ENCODE peak calls at places on chromosomes 4 and X, in seven cellular contexts. C is heart right ventricle, F is T-helper 9 cell, T is aorta, Y is NCI-H2081, H is GM12865, U is foreskin keratinocyte. K is an unnamed sample.

GRCh38 chrX:54482839-54483593 is 13.0 kb downstream of the FGD1 start:
- DNase-seq in T (peak), Y (no peak), F (no peak), U (no peak), C (peak), H (no peak), K (no peak)

GRCh38 chr4:140163029-140163810 is 9.2 kb upstream of the MAML3 start:
- DNase-seq in H (no peak), U (no peak), Y (no peak), T (no peak), F (no peak), C (no peak), K (no peak)

GRCh38 chrX:8341814-8342590 is 122.6 kb upstream of the VCX3B start:
- DNase-seq in T (no peak), Y (no peak), U (peak), F (no peak), C (no peak), H (no peak), K (no peak)

GRCh38 chr4:173500841-173501591 is 29.0 kb downstream of the HAND2 start:
- DNase-seq in U (no peak), Y (no peak), H (no peak), F (no peak), T (peak), C (peak), K (no peak)

GRCh38 chr4:103915224-103915869 is 195.6 kb upstream of the TACR3 start:
- DNase-seq in H (peak), T (no peak), F (no peak), U (no peak), C (no peak), Y (peak), K (no peak)

GRCh38 chr4:6250235-6250983 is 19.2 kb upstream of the WFS1 start:
- DNase-seq in C (no peak), U (peak), Y (peak), T (no peak), H (peak), F (no peak), K (peak)

GRCh38 chr4:11585506-11585905 is 156.8 kb upstream of the HS3ST1 start:
- DNase-seq in Y (peak), H (no peak), T (no peak), U (peak), F (no peak), C (no peak), K (no peak)

GRCh38 chrX:70979136-70979762 is 48.4 kb upstream of the SLC7A3 start:
- DNase-seq in F (no peak), Y (no peak), T (no peak), H (peak), C (no peak), U (no peak), K (no peak)

GRCh38 chr4:153418581-153418980 is 47.6 kb upstream of the TMEM131L start:
- DNase-seq in C (no peak), F (no peak), H (no peak), Y (peak), U (peak), T (no peak), K (no peak)

GRCh38 chr4:79317711-79318110 is 8.2 kb downstream of the NAA11 start:
- DNase-seq in T (no peak), C (no peak), H (no peak), F (no peak), Y (no peak), U (no peak), K (no peak)